ENCODE peak calls at places on chromosomes 16 and 17, in four cellular contexts. S is activated CD4-positive, alpha-beta T cell treated with anti-CD3 and anti-CD28 coated beads for 48 hours; C is psoas muscle; U is left ventricle myocardium superior. N is an unnamed sample.
A peak's percentile ranks its signal among the peaks of the same experiment; 100 is the strongest.

GRCh38 chr16:86836503-86837125 is 258.3 kb downstream of the FOXL1 start:
- DNase-seq in U (no peak), C (no peak), S (no peak), N (no peak)

GRCh38 chr16:1363501-1364041 is 11.8 kb downstream of the GNPTG start:
- DNase-seq in S (peak; percentile 83), C (peak; percentile 84), U (peak; percentile 75), N (peak; percentile 85)

GRCh38 chr16:35909351-35909954 is 2450.0 kb downstream of the TP53TG3F start:
- DNase-seq in U (no peak), C (no peak), S (no peak), N (no peak)

GRCh38 chr16:6726621-6727020 is 606.0 kb upstream of the RBFOX1 start:
- DNase-seq in C (no peak), S (no peak), U (no peak), N (no peak)

GRCh38 chr16:7364054-7364407 is 31.4 kb downstream of the RBFOX1 start:
- DNase-seq in S (no peak), U (no peak), C (no peak), N (no peak)

GRCh38 chr17:69326302-69327059 is 452 bp downstream of the ABCA5 start:
- DNase-seq in C (no peak), S (no peak), U (no peak), N (no peak)

GRCh38 chr17:82791532-82791931 is 39.7 kb downstream of the TBCD start:
- DNase-seq in C (no peak), U (no peak), S (no peak), N (no peak)

GRCh38 chr17:30323262-30323894 is 10.5 kb downstream of the TMIGD1 start:
- DNase-seq in U (no peak), C (no peak), S (peak; percentile 13), N (peak; percentile 58)

GRCh38 chr16:88681709-88682451 is 4.4 kb downstream of the SNAI3 start:
- DNase-seq in C (peak; percentile 65), U (peak; percentile 69), S (peak; percentile 87), N (no peak)

GRCh38 chr16:30187971-30188561 is 4.7 kb downstream of the CORO1A start:
- DNase-seq in C (peak; percentile 49), S (no peak), U (peak; percentile 29), N (no peak)

GRCh38 chr16:50263060-50263909 is 3.1 kb upstream of the ADCY7 start:
- DNase-seq in C (peak; percentile 30), U (no peak), S (no peak), N (peak; percentile 97)

GRCh38 chr17:18946536-18946935 is 5.4 kb upstream of the SLC5A10 start:
- DNase-seq in U (no peak), S (no peak), C (no peak), N (no peak)

GRCh38 chr17:62916684-62917571 is 49.1 kb upstream of the TANC2 start:
- DNase-seq in C (no peak), U (no peak), S (no peak), N (no peak)

GRCh38 chr17:80002690-80003490 is 32.8 kb downstream of the TBC1D16 start:
- DNase-seq in C (peak; percentile 52), U (no peak), S (no peak), N (no peak)